ENCODE peak calls at places on chromosomes 1 and 21, in six cellular contexts. Y, D, E, U, S and J are unnamed samples.

GRCh38 chr1:229225331-229225782 is 45.6 kb upstream of the RAB4A start:
- DNase-seq in Y (no peak), D (no peak), E (no peak), U (no peak), S (no peak), J (no peak)

GRCh38 chr21:38310619-38311018 is 53.8 kb downstream of the KCNJ15 start:
- DNase-seq in Y (no peak), D (no peak), E (no peak), U (peak), S (no peak), J (no peak)

GRCh38 chr1:183838221-183838620 is 33.3 kb downstream of the RGL1 start:
- DNase-seq in Y (no peak), D (no peak), E (no peak), U (no peak), S (no peak), J (no peak)

GRCh38 chr1:1917995-1918900 is 831 bp downstream of the TMEM52 start:
- DNase-seq in Y (no peak), D (no peak), E (no peak), U (no peak), S (no peak), J (no peak)

GRCh38 chr21:8993943-8994639 is 1527.3 kb upstream of the TPTE start:
- DNase-seq in Y (no peak), D (no peak), E (no peak), U (no peak), S (no peak), J (no peak)

GRCh38 chr1:51960262-51960661 is 30.2 kb downstream of the RAB3B start:
- DNase-seq in Y (no peak), D (no peak), E (no peak), U (no peak), S (no peak), J (no peak)

GRCh38 chr1:150257624-150258274 is at the start of gene CA14:
- DNase-seq in Y (no peak), D (no peak), E (no peak), U (no peak), S (no peak), J (no peak)

GRCh38 chr1:36448530-36449051 is 1.7 kb downstream of the OSCP1 start:
- DNase-seq in Y (no peak), D (peak), E (no peak), U (no peak), S (no peak), J (no peak)

GRCh38 chr1:50526431-50526830 is 103.2 kb upstream of the DMRTA2 start:
- DNase-seq in Y (no peak), D (no peak), E (no peak), U (no peak), S (no peak), J (no peak)

GRCh38 chr1:41823453-41823852 is 95.3 kb downstream of the HIVEP3 start:
- DNase-seq in Y (no peak), D (no peak), E (no peak), U (no peak), S (peak), J (no peak)

GRCh38 chr1:68228833-68229232 is 3.5 kb downstream of the WLS start:
- DNase-seq in Y (no peak), D (no peak), E (no peak), U (no peak), S (no peak), J (no peak)

GRCh38 chr21:37266515-37267221 is 466 bp downstream of the VPS26C start:
- DNase-seq in Y (no peak), D (peak), E (no peak), U (no peak), S (no peak), J (no peak)

GRCh38 chr1:28354121-28354520 is 15.4 kb upstream of the PHACTR4 start:
- DNase-seq in Y (no peak), D (no peak), E (no peak), U (peak), S (no peak), J (no peak)

GRCh38 chr21:45054162-45054926 is 20.0 kb upstream of the ADARB1 start:
- DNase-seq in Y (no peak), D (no peak), E (no peak), U (no peak), S (no peak), J (no peak)

GRCh38 chr1:234598974-234599616 is 10.9 kb downstream of the IRF2BP2 start:
- DNase-seq in Y (peak), D (no peak), E (peak), U (no peak), S (peak), J (no peak)

GRCh38 chr1:146007048-146007784 is 10.8 kb upstream of the TXNIP start:
- DNase-seq in Y (peak), D (peak), E (peak), U (peak), S (peak), J (no peak)
- TF ChIP-seq CTCF in Y (peak), D (peak), E (peak), U (peak), S (peak), J (peak)

GRCh38 chr1:155859234-155859829 is at the start of gene SYT11:
- DNase-seq in Y (peak), D (peak), E (peak), U (peak), S (peak), J (peak)
- TF ChIP-seq CTCF in Y (no peak), D (no peak), E (no peak), U (no peak), S (no peak), J (no peak)

GRCh38 chr1:43936470-43937151 is 3.0 kb downstream of the ARTN start:
- DNase-seq in Y (no peak), D (no peak), E (no peak), U (no peak), S (no peak), J (no peak)
- TF ChIP-seq CTCF in Y (no peak), D (no peak), E (no peak), U (no peak), S (no peak), J (no peak)

GRCh38 chr21:30829659-30830058 is at the start of gene KRTAP7-1:
- DNase-seq in Y (no peak), D (no peak), E (no peak), U (no peak), S (no peak), J (no peak)

GRCh38 chr21:30831194-30831765 is 1.7 kb upstream of the KRTAP7-1 start:
- DNase-seq in Y (no peak), D (peak), E (no peak), U (no peak), S (no peak), J (no peak)
- TF ChIP-seq CTCF in Y (peak), D (peak), E (no peak), U (peak), S (peak), J (no peak)

GRCh38 chr1:46485564-46486431 is 3.8 kb upstream of the DMBX1 start:
- DNase-seq in Y (no peak), D (no peak), E (no peak), U (no peak), S (no peak), J (no peak)

GRCh38 chr1:46488343-46489168 is 1.1 kb upstream of the DMBX1 start:
- DNase-seq in Y (no peak), D (no peak), E (no peak), U (peak), S (no peak), J (no peak)

GRCh38 chr1:46486432-46487015 is 3.1 kb upstream of the DMBX1 start:
- DNase-seq in Y (no peak), D (no peak), E (no peak), U (no peak), S (no peak), J (no peak)

GRCh38 chr1:46489169-46489637 is 433 bp upstream of the DMBX1 start:
- DNase-seq in Y (no peak), D (peak), E (no peak), U (no peak), S (no peak), J (no peak)

DNA sequence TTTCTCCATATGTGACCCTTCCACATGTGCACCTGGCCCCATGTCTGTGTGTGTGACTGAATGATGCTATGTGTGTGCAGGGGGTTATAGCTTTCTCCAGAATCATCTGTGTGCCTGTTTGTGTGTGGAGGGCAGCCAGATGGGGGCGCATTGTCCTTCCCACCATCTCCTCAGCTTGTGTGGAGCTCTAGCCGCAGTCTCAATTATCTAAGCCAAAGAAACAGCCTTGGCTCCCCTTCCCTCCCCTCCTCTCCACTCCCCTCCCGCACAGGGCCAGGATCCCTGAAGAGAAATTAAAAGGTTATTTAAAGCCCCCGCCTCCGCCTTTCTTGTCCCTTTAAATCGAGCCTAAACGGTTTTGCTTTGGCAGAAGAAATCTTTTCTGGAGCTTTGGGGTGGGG is 1.8 kb upstream of the DMBX1 start:
- DNase-seq in Y (no peak), D (peak), E (no peak), U (no peak), S (no peak), J (no peak)
- TF ChIP-seq CTCF in Y (no peak), D (peak), E (no peak), U (peak), S (no peak), J (no peak)

GRCh38 chr1:90434460-90434859 is 282.6 kb downstream of the BARHL2 start:
- DNase-seq in Y (no peak), D (peak), E (no peak), U (no peak), S (no peak), J (no peak)
- TF ChIP-seq CTCF in Y (no peak), D (peak), E (no peak), U (no peak), S (peak), J (no peak)